ENCODE peak calls at places on chromosomes 11 and 22, in nine cellular contexts. L is iris pigment epithelial cell; A is stimulated activated naive CD8-positive, alpha-beta T cell treated with anti-CD3 and anti-CD28 coated beads, Interleukin-15, amount 100 ng/mL, for 72 hours; V is NCI-H2081 treated with DMSO at 0.1 percent for 48 hours; R is OCI-M1; U is M059J; Q is GM23248; C is substantia nigra; S is dorsolateral prefrontal cortex. J is an unnamed sample.

GRCh38 chr11:105862736-105863367 is 159.2 kb downstream of the MSANTD4 start:
- DNase-seq in L (peak; percentile 67), A (no peak), V (no peak), R (peak; percentile 30), U (peak; percentile 55), Q (peak; percentile 65), C (no peak), S (peak; percentile 28), J (peak; percentile 76)

GRCh38 chr22:36386351-36386899 is 1.3 kb downstream of the MYH9 start:
- DNase-seq in L (peak; percentile 61), A (peak; percentile 82), V (no peak), R (peak; percentile 66), U (peak; percentile 84), Q (peak; percentile 79), C (no peak), S (peak; percentile 31), J (peak; percentile 75)

GRCh38 chr11:129702410-129703390 is 112.9 kb upstream of the TMEM45B start:
- DNase-seq in L (no peak), A (no peak), V (no peak), R (no peak), U (no peak), Q (no peak), C (no peak), S (no peak), J (no peak)

GRCh38 chr11:121932646-121933185 is 183.3 kb downstream of the BLID start:
- DNase-seq in L (no peak), A (no peak), V (no peak), R (no peak), U (peak; percentile 80), Q (peak; percentile 45), C (no peak), S (no peak), J (no peak)

GRCh38 chr11:79309402-79309801 is 131.4 kb downstream of the TENM4 start:
- DNase-seq in L (no peak), A (no peak), V (no peak), R (no peak), U (no peak), Q (no peak), C (no peak), S (no peak), J (no peak)

GRCh38 chr11:2738551-2739431 is 39.0 kb upstream of the KCNQ1OT1 start:
- DNase-seq in L (no peak), A (no peak), V (no peak), R (peak; percentile 17), U (no peak), Q (no peak), C (no peak), S (no peak), J (no peak)

GRCh38 chr11:32297629-32298028 is 137.7 kb downstream of the WT1 start:
- DNase-seq in L (peak; percentile 72), A (no peak), V (peak; percentile 57), R (peak; percentile 64), U (peak; percentile 49), Q (peak; percentile 67), C (no peak), S (peak; percentile 30), J (peak; percentile 75)

GRCh38 chr11:32137263-32137662 is 46.4 kb downstream of the RCN1 start:
- DNase-seq in L (peak; percentile 99), A (no peak), V (no peak), R (no peak), U (peak; percentile 97), Q (peak; percentile 96), C (no peak), S (no peak), J (no peak)

GRCh38 chr22:26462971-26463661 is 20.5 kb downstream of the HPS4 start:
- DNase-seq in L (peak; percentile 40), A (no peak), V (no peak), R (no peak), U (no peak), Q (no peak), C (no peak), S (no peak), J (no peak)

J was measured in NCI-H82.